ENCODE peak calls at places on chromosomes 3 and 15, in nine cellular contexts. W, F, N, B, Y, X, K, J and U are unnamed samples.
A peak's percentile ranks its signal among the peaks of the same experiment; 100 is the strongest.

GRCh38 chr3:124557433-124558232 is 172.6 kb upstream of the UMPS start:
- DNase-seq in W (no peak), F (peak; percentile 72), N (no peak), B (no peak), Y (peak; percentile 84), X (no peak), K (no peak), J (no peak), U (no peak)

GRCh38 chr3:25473246-25473645 is 45.2 kb downstream of the RARB start:
- DNase-seq in W (peak; percentile 38), F (no peak), N (no peak), B (peak; percentile 10), Y (no peak), X (no peak), K (no peak), J (no peak), U (no peak)

GRCh38 chr3:160140756-160141155 is 84.5 kb upstream of the C3orf80 start:
- DNase-seq in W (no peak), F (no peak), N (no peak), B (no peak), Y (no peak), X (no peak), K (no peak), J (no peak), U (no peak)

GRCh38 chr3:49715611-49716121 is 3.8 kb downstream of the AMIGO3 start:
- DNase-seq in W (no peak), F (no peak), N (no peak), B (no peak), Y (no peak), X (no peak), K (no peak), J (no peak), U (no peak)

GRCh38 chr3:32909999-32910398 is 41.4 kb upstream of the CCR4 start:
- DNase-seq in W (no peak), F (no peak), N (no peak), B (no peak), Y (no peak), X (no peak), K (no peak), J (no peak), U (no peak)

GRCh38 chr15:34837246-34838016 is 42.1 kb upstream of the ACTC1 start:
- DNase-seq in W (no peak), F (peak; percentile 86), N (no peak), B (peak; percentile 71), Y (no peak), X (no peak), K (peak; percentile 43), J (no peak), U (no peak)

GRCh38 chr3:146581080-146581601 is 24.0 kb downstream of the PLSCR5 start:
- DNase-seq in W (no peak), F (no peak), N (no peak), B (no peak), Y (no peak), X (no peak), K (no peak), J (no peak), U (no peak)

GRCh38 chr15:50452927-50453326 is 28.7 kb downstream of the USP8 start:
- DNase-seq in W (no peak), F (no peak), N (no peak), B (no peak), Y (no peak), X (no peak), K (no peak), J (no peak), U (no peak)

GRCh38 chr3:89098964-89099585 is 8.3 kb upstream of the EPHA3 start:
- DNase-seq in W (peak; percentile 17), F (peak; percentile 63), N (no peak), B (peak; percentile 42), Y (peak; percentile 43), X (no peak), K (peak; percentile 69), J (peak; percentile 15), U (no peak)

GRCh38 chr15:25684521-25685215 is 178.5 kb downstream of the ATP10A start:
- DNase-seq in W (no peak), F (no peak), N (no peak), B (no peak), Y (no peak), X (peak; percentile 32), K (peak; percentile 21), J (no peak), U (no peak)

GRCh38 chr3:31962801-31963205 is 18.3 kb downstream of the OSBPL10 start:
- DNase-seq in W (no peak), F (peak; percentile 28), N (no peak), B (no peak), Y (no peak), X (no peak), K (no peak), J (no peak), U (no peak)

GRCh38 chr3:43786953-43787305 is 96.2 kb downstream of the ABHD5 start:
- DNase-seq in W (no peak), F (no peak), N (no peak), B (no peak), Y (no peak), X (no peak), K (no peak), J (no peak), U (no peak)

GRCh38 chr3:138314751-138315150 is 14.9 kb downstream of the NME9 start:
- DNase-seq in W (no peak), F (peak; percentile 21), N (no peak), B (no peak), Y (no peak), X (no peak), K (no peak), J (no peak), U (no peak)

GRCh38 chr15:58546635-58547627 is 115.1 kb downstream of the LIPC start:
- DNase-seq in W (no peak), F (peak; percentile 95), N (no peak), B (peak; percentile 79), Y (no peak), X (no peak), K (peak; percentile 62), J (no peak), U (no peak)

GRCh38 chr3:73405853-73406252 is 218.9 kb downstream of the PDZRN3 start:
- DNase-seq in W (no peak), F (no peak), N (no peak), B (no peak), Y (no peak), X (no peak), K (no peak), J (no peak), U (no peak)

GRCh38 chr15:31346367-31347066 is 19.9 kb downstream of the KLF13 start:
- DNase-seq in W (no peak), F (no peak), N (no peak), B (no peak), Y (no peak), X (no peak), K (no peak), J (no peak), U (no peak)

GRCh38 chr15:36757189-36757814 is 177.9 kb downstream of the CDIN1 start:
- DNase-seq in W (no peak), F (peak; percentile 84), N (no peak), B (peak; percentile 74), Y (no peak), X (no peak), K (no peak), J (no peak), U (no peak)

GRCh38 chr15:93894438-93894837 is 336.9 kb upstream of the MCTP2 start:
- DNase-seq in W (no peak), F (no peak), N (no peak), B (no peak), Y (peak; percentile 2), X (no peak), K (no peak), J (no peak), U (no peak)

GRCh38 chr15:101189341-101189679 is 62.5 kb downstream of the CHSY1 start:
- DNase-seq in W (no peak), F (no peak), N (no peak), B (no peak), Y (no peak), X (no peak), K (no peak), J (no peak), U (no peak)

GRCh38 chr15:59344311-59344710 is 28.4 kb downstream of the MYO1E start:
- DNase-seq in W (no peak), F (no peak), N (no peak), B (no peak), Y (no peak), X (no peak), K (no peak), J (no peak), U (no peak)

GRCh38 chr3:169529013-169529412 is 134.5 kb downstream of the MECOM start:
- DNase-seq in W (no peak), F (no peak), N (no peak), B (no peak), Y (no peak), X (no peak), K (no peak), J (no peak), U (no peak)

GRCh38 chr15:57503911-57504598 is 87.6 kb upstream of the MYZAP start:
- DNase-seq in W (no peak), F (no peak), N (no peak), B (no peak), Y (no peak), X (no peak), K (no peak), J (no peak), U (no peak)

GRCh38 chr15:65634381-65634780 is 12.6 kb downstream of the SLC24A1 start:
- DNase-seq in W (no peak), F (peak; percentile 50), N (no peak), B (no peak), Y (no peak), X (no peak), K (no peak), J (no peak), U (no peak)

GRCh38 chr15:68256675-68257450 is 20.7 kb upstream of the FEM1B start:
- DNase-seq in W (peak; percentile 93), F (peak; percentile 70), N (peak; percentile 55), B (no peak), Y (peak; percentile 64), X (peak; percentile 90), K (no peak), J (peak; percentile 72), U (peak; percentile 58)

GRCh38 chr3:128262457-128262856 is 109.2 kb downstream of the EEFSEC start:
- DNase-seq in W (no peak), F (no peak), N (no peak), B (no peak), Y (no peak), X (no peak), K (no peak), J (no peak), U (no peak)

GRCh38 chr3:63960048-63960711 is 48.0 kb upstream of the SCAANT1 start:
- DNase-seq in W (peak; percentile 13), F (peak; percentile 69), N (no peak), B (peak; percentile 34), Y (no peak), X (no peak), K (peak; percentile 83), J (no peak), U (no peak)

GRCh38 chr3:184334470-184335158 is 2.8 kb upstream of the FAM131A start:
- DNase-seq in W (no peak), F (peak; percentile 97), N (peak; percentile 12), B (peak; percentile 67), Y (no peak), X (no peak), K (peak; percentile 91), J (no peak), U (peak; percentile 11)

GRCh38 chr3:128850544-128850943 is 28.9 kb upstream of the ACAD9 start:
- DNase-seq in W (no peak), F (no peak), N (no peak), B (no peak), Y (no peak), X (no peak), K (no peak), J (no peak), U (no peak)

GRCh38 chr3:39291903-39292329 is 12.1 kb upstream of the CX3CR1 start:
- DNase-seq in W (no peak), F (peak; percentile 66), N (peak; percentile 71), B (no peak), Y (no peak), X (peak; percentile 58), K (peak; percentile 60), J (no peak), U (peak; percentile 64)

GRCh38 chr15:89068325-89068784 is 19.9 kb upstream of the ABHD2 start:
- DNase-seq in W (no peak), F (peak; percentile 94), N (no peak), B (peak; percentile 80), Y (no peak), X (peak; percentile 25), K (no peak), J (no peak), U (no peak)

GRCh38 chr3:115418583-115418982 is 204.7 kb upstream of the GAP43 start:
- DNase-seq in W (no peak), F (no peak), N (no peak), B (no peak), Y (peak; percentile 70), X (no peak), K (no peak), J (peak; percentile 39), U (no peak)